ENCODE peak calls at places on chromosome 20, in four cellular contexts. O, W, N and V are unnamed samples.

GRCh38 chr20:23959054-23959453 is 29.5 kb downstream of the GGTLC1 start:
- DNase-seq in O (no peak), W (no peak), N (no peak), V (no peak)

GRCh38 chr20:5586720-5587119 is 163.5 kb upstream of the SHLD1 start:
- DNase-seq in O (no peak), W (no peak), N (no peak), V (no peak)

GRCh38 chr20:25198663-25199363 is 3.3 kb downstream of the ENTPD6 start:
- DNase-seq in O (peak; percentile 29), W (no peak), N (no peak), V (no peak)

GRCh38 chr20:38222231-38222922 is 38.2 kb downstream of the KIAA1755 start:
- DNase-seq in O (peak; percentile 42), W (no peak), N (peak; percentile 62), V (peak; percentile 49)

GRCh38 chr20:48180039-48180438 is 394.8 kb upstream of the SULF2 start:
- DNase-seq in O (no peak), W (no peak), N (peak; percentile 33), V (peak; percentile 19)

GRCh38 chr20:1163105-1163504 is 21.7 kb downstream of the TMEM74B start:
- DNase-seq in O (no peak), W (no peak), N (no peak), V (no peak)

GRCh38 chr20:23441850-23442313 is 2.4 kb downstream of the CSTL1 start:
- DNase-seq in O (peak; percentile 64), W (peak; percentile 63), N (peak; percentile 87), V (peak; percentile 69)

GRCh38 chr20:47461120-47461685 is 40.5 kb upstream of the NCOA3 start:
- DNase-seq in O (no peak), W (no peak), N (no peak), V (no peak)

GRCh38 chr20:5070081-5070480 is 49.7 kb downstream of the PCNA start:
- DNase-seq in O (no peak), W (no peak), N (no peak), V (no peak)

GRCh38 chr20:58746551-58747399 is 54.2 kb downstream of the NPEPL1 start:
- DNase-seq in O (no peak), W (no peak), N (no peak), V (peak; percentile 6)

GRCh38 chr20:62872184-62872862 is 10.7 kb upstream of the TCFL5 start:
- DNase-seq in O (no peak), W (no peak), N (no peak), V (no peak)

DNA sequence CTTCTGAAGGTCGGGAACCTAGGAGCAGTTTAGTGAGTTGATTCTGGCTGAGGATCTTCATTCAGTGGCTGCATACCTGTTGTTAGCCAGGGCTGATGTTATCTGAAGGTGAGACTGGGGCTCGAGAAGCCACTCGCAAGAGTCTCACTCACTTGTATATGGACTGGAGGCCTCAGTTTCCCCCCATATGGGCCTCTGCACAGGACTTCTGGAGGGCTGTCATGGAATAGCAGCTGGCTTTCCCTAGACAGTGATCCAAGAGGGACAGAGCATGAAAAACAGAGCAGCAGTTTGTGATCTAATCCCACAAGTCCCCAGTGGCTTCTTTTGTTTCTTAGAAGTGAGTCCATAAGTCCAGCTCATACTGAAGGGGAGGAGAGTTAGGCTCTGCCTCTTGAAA is 623.4 kb downstream of the CDH26 start:
- DNase-seq in O (no peak), W (no peak), N (no peak), V (no peak)
- TF ChIP-seq CTCF in O (no peak), W (no peak), N (no peak), V (no peak)

DNA sequence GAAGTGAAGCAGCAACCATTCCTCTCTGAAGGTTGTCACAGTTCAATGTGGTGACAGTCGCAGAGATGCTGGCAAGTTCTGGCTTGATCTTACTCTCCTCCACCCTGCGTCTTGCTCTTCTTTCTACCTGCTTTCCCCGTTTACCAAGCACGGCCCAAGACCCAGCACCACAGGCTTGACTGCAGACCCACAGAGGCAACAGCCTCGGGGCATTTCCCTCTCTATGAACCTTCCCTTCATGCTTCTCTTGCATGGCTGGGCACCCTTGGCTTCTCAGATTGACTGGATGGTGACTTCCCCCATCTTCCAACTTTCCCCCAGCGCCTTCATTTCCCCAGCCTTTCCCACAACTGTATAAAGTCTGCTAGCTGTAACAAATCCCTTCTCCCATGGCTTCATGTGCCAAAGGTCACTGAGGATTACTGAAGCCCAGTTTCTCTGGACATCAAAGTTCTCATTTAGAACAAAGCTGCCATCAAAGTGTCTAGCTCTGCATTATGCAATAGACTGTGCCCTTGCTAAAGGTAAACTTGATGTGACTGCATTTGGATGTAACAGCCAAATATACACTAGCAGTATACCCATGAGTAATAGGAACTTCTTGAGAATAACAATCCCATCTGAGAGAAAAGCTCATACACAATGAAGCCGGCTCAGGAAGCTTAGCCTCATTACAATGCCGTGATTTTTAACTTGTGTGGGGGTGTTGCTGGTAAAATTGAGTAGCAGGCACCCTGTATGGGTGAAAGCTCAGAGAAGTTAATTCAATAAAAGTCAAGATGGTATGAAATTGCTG is 723.1 kb upstream of the FLRT3 start:
- DNase-seq in O (no peak), W (no peak), N (no peak), V (no peak)
- TF ChIP-seq CTCF in O (no peak), W (no peak), N (no peak), V (no peak)

GRCh38 chr20:60361761-60362410 is 403.7 kb downstream of the CDH26 start:
- DNase-seq in O (no peak), W (no peak), N (no peak), V (no peak)
- TF ChIP-seq CTCF in O (no peak), W (no peak), N (no peak), V (no peak)

GRCh38 chr20:6636209-6637159 is 131.0 kb upstream of the BMP2 start:
- DNase-seq in O (peak; percentile 68), W (no peak), N (peak; percentile 92), V (peak; percentile 78)
- TF ChIP-seq CTCF in O (peak; percentile 71), W (no peak), N (peak; percentile 81), V (peak; percentile 60)

GRCh38 chr20:44326391-44327159 is 10.3 kb upstream of the R3HDML start:
- DNase-seq in O (no peak), W (no peak), N (no peak), V (no peak)
- TF ChIP-seq CTCF in O (no peak), W (no peak), N (no peak), V (no peak)

GRCh38 chr20:4065405-4065841 is 50.1 kb upstream of the RNF24 start:
- DNase-seq in O (peak; percentile 96), W (no peak), N (peak; percentile 95), V (no peak)

GRCh38 chr20:4062721-4063606 is 47.6 kb upstream of the RNF24 start:
- DNase-seq in O (no peak), W (no peak), N (no peak), V (no peak)

GRCh38 chr20:4063631-4064030 is 48.3 kb upstream of the RNF24 start:
- DNase-seq in O (peak; percentile 61), W (no peak), N (peak; percentile 79), V (no peak)

GRCh38 chr20:4066551-4066950 is 51.2 kb upstream of the RNF24 start:
- DNase-seq in O (no peak), W (no peak), N (no peak), V (no peak)

GRCh38 chr20:4064118-4064962 is 49.0 kb upstream of the RNF24 start:
- DNase-seq in O (peak; percentile 95), W (peak; percentile 91), N (peak; percentile 91), V (peak; percentile 95)
- TF ChIP-seq CTCF in O (no peak), W (no peak), N (no peak), V (no peak)

DNA sequence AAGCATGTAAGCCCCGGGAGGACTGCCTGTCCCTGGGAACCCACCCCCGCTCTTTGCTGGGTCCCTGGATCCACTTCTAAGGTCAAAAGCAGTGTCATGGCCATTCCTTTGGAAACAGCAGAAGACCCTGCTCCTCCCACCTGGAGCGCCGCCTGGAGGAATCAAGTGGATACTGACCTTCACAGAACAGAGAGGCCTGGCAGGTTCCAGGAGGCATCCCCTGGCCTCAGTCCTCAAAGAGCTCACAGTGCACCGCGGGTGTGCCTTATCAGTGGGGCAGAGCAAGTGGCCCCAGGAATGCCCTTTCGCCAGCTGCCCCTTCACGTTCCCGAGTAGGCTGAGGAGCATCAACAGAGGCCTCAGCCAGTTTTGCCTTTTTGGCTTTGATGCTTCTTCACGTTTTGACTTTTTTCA is 11.1 kb upstream of the SLC4A11 start:
- DNase-seq in O (no peak), W (no peak), N (peak; percentile 30), V (no peak)
- TF ChIP-seq CTCF in O (peak; percentile 9), W (no peak), N (peak; percentile 61), V (peak; percentile 49)